ENCODE peak calls at places on chromosome 21, in nine cellular contexts. F, E, M, Y, B, U, L, I and O are unnamed samples.

GRCh38 chr21:45880097-45881068 is 101.2 kb upstream of the COL6A1 start:
- DNase-seq in U (peak; percentile 62), Y (peak; percentile 72), F (peak; percentile 73), M (peak; percentile 71), E (peak; percentile 36), L (peak; percentile 77), B (peak; percentile 42), I (peak; percentile 36), O (no peak)

GRCh38 chr21:38520511-38520910 is 22.2 kb upstream of the ERG start:
- DNase-seq in L (no peak), M (no peak), B (no peak), Y (no peak), I (no peak), E (no peak), F (no peak), U (no peak), O (no peak)

GRCh38 chr21:43727571-43728466 is 8.9 kb downstream of the PDXK start:
- DNase-seq in B (no peak), E (no peak), M (no peak), I (no peak), F (peak; percentile 81), Y (peak; percentile 88), L (no peak), U (peak; percentile 46), O (no peak)

GRCh38 chr21:33136898-33137502 is 67.1 kb downstream of the OLIG1 start:
- DNase-seq in I (no peak), E (no peak), U (no peak), F (no peak), Y (no peak), M (no peak), L (no peak), B (no peak), O (no peak)

GRCh38 chr21:46581780-46582307 is 23.0 kb downstream of the S100B start:
- DNase-seq in B (no peak), M (no peak), F (no peak), U (no peak), I (no peak), L (no peak), E (no peak), Y (no peak), O (no peak)

GRCh38 chr21:45072963-45073300 is 1.4 kb upstream of the ADARB1 start:
- DNase-seq in U (no peak), F (no peak), E (no peak), Y (no peak), M (no peak), B (no peak), I (no peak), L (no peak), O (no peak)

GRCh38 chr21:29376556-29376955 is 77.8 kb downstream of the BACH1 start:
- DNase-seq in F (peak; percentile 65), E (no peak), M (no peak), Y (no peak), I (no peak), B (peak; percentile 32), U (peak; percentile 8), L (peak; percentile 24), O (no peak)

GRCh38 chr21:46406001-46406400 is 52.7 kb upstream of the DIP2A start:
- DNase-seq in B (no peak), E (no peak), M (no peak), Y (no peak), U (no peak), F (peak; percentile 19), I (no peak), L (no peak), O (no peak)

GRCh38 chr21:18164933-18165332 is 79.7 kb upstream of the CHODL start:
- DNase-seq in B (no peak), U (no peak), L (no peak), E (no peak), I (no peak), M (peak; percentile 80), Y (no peak), F (no peak), O (no peak)

GRCh38 chr21:29326914-29327554 is 28.3 kb downstream of the BACH1 start:
- DNase-seq in B (no peak), U (no peak), I (no peak), E (no peak), L (no peak), F (no peak), M (no peak), Y (no peak), O (no peak)

GRCh38 chr21:44544566-44544965 is 4.6 kb upstream of the KRTAP10-1 start:
- DNase-seq in E (no peak), L (no peak), Y (no peak), I (no peak), M (no peak), U (no peak), B (no peak), F (no peak), O (no peak)

GRCh38 chr21:45011911-45012660 is 62.3 kb upstream of the ADARB1 start:
- DNase-seq in M (peak; percentile 98), B (no peak), L (peak; percentile 94), Y (peak; percentile 77), I (peak; percentile 37), E (peak; percentile 72), F (peak; percentile 36), U (peak; percentile 50), O (peak; percentile 88)

GRCh38 chr21:45348591-45349327 is 56.2 kb upstream of the COL18A1 start:
- DNase-seq in L (no peak), Y (no peak), B (no peak), U (no peak), E (no peak), M (no peak), F (peak; percentile 28), I (no peak), O (no peak)